ENCODE peak calls at places on chromosomes 16 and 17, in four cellular contexts. G is GM12878, L is H1, Q is HepG2. O is an unnamed sample.

GRCh38 chr16:54447606-54448440 is 161.2 kb upstream of the IRX3 start:
- DNase-seq in G (no peak), L (no peak), Q (no peak), O (peak)

GRCh38 chr16:69745232-69745612 is 9.5 kb downstream of the NOB1 start:
- DNase-seq in G (no peak), L (no peak), Q (no peak), O (no peak)

GRCh38 chr17:83073389-83074063 is 5.9 kb upstream of the METRNL start:
- DNase-seq in G (no peak), L (no peak), Q (no peak), O (peak)

GRCh38 chr17:9018731-9019130 is 2.6 kb upstream of the NTN1 start:
- DNase-seq in G (no peak), L (no peak), Q (no peak), O (no peak)

GRCh38 chr17:63702223-63702577 is 2.3 kb upstream of the LIMD2 start:
- DNase-seq in G (no peak), L (no peak), Q (no peak), O (no peak)

GRCh38 chr16:85202631-85203461 is 90.6 kb upstream of the CIBAR2 start:
- DNase-seq in G (no peak), L (no peak), Q (no peak), O (no peak)

GRCh38 chr17:39863918-39864746 is at the start of gene IKZF3:
- DNase-seq in G (no peak), L (peak), Q (peak), O (peak)

GRCh38 chr16:6841392-6841791 is 491.3 kb upstream of the RBFOX1 start:
- DNase-seq in G (no peak), L (no peak), Q (no peak), O (no peak)

GRCh38 chr17:40582328-40582901 is 17.1 kb upstream of the CCR7 start:
- DNase-seq in G (peak), L (no peak), Q (no peak), O (no peak)

GRCh38 chr16:1097800-1098199 is 1.8 kb upstream of the C1QTNF8 start:
- DNase-seq in G (no peak), L (no peak), Q (no peak), O (no peak)

DNA sequence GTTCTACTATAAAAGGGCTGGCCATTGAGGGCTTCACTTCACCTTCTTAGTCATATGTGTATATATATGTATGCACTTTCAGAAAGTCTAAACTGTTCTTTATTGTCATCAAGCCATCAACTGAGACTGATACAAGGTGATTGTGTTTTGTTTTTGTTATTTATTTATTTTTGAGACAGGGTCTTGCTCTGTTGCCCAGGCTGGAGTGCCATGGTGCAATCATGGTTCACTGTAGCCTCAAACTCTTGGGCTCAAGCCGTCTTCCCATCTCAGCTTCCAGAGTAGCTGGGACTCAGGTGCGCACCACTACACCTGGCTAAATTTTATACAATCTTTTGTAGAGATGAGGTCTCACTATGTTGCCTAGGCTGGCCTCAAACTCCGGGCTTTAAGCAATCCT is 5.6 kb downstream of the ZNRF1 start:
- DNase-seq in G (no peak), L (no peak), Q (no peak), O (no peak)
- TF ChIP-seq YY1 in G (no peak), L (no peak), Q (no peak), O (no peak)

DNA sequence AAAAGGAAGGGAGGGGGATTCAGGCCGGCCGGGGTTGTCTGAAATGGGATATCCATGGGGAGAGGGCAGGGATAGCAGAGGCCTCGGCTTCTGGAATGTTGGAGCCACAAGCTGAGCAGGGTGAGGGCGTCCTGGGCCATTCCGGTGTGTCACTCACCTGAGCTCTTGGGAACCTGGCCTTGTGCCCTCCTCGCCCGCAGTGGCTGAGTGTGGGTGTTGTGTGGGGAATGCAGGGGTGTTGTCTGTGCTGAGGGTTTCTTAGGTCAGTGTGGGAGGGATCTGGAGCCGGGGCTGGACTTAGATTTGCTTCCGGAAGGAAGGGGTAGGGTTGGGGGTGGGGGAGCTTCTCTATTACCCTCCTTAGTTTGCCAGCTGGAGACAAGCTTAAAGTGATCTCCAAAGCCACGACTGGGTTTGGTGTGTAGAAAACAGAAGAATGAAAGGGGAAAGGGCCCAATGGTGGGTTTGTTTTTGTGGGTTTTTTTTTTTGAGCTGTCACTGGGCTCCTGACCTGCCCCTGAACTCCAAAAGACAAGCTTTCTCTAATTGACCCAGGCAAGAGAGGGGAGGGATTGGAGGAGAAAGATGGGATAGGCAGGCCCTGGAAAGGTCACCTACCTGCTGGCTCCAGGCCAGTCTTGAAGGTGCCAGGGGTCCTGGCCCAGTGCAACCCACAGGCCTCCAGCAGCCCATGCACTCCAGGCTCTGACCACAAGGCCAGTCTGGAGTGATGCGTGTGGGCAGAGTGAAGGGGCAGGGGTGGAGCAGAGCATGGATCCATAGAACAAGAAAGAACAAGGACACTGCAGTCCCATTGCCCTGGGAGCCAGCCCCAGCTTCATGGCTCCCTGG is at the start of gene SULT1A2:
- DNase-seq in G (no peak), L (no peak), Q (peak), O (peak)
- TF ChIP-seq BRCA1 in G (no peak), L (no peak), Q (no peak), O (no peak)

GRCh38 chr17:38428150-38428642 is at the start of gene ARHGAP23:
- DNase-seq in G (no peak), L (peak), Q (no peak), O (peak)
- TF ChIP-seq USF2 in G (no peak), L (no peak), Q (no peak), O (no peak)

GRCh38 chr17:411416-412120 is 59.0 kb upstream of the RPH3AL start:
- DNase-seq in G (no peak), L (no peak), Q (no peak), O (no peak)

GRCh38 chr17:413016-413350 is 60.4 kb upstream of the RPH3AL start:
- DNase-seq in G (no peak), L (no peak), Q (no peak), O (no peak)

GRCh38 chr17:410674-411401 is 58.2 kb upstream of the RPH3AL start:
- DNase-seq in G (no peak), L (peak), Q (no peak), O (peak)

GRCh38 chr17:413706-414440 is 61.3 kb upstream of the RPH3AL start:
- DNase-seq in G (no peak), L (no peak), Q (no peak), O (no peak)

GRCh38 chr17:412211-413015 is 59.8 kb upstream of the RPH3AL start:
- DNase-seq in G (no peak), L (peak), Q (peak), O (peak)
- TF ChIP-seq YY1 in G (peak), L (no peak), Q (no peak), O (no peak)

GRCh38 chr17:31508310-31509094 is 117.0 kb downstream of the RAB11FIP4 start:
- DNase-seq in G (peak), L (no peak), Q (peak), O (no peak)
- TF ChIP-seq BRCA1 in G (no peak), L (no peak), Q (no peak), O (no peak)

O was measured in K562.